ENCODE peak calls at places on chromosomes 7 and 10, in six cellular contexts. U, K, N, H, P and F are unnamed samples.

GRCh38 chr7:79709574-79710409 is 256.3 kb upstream of the MAGI2 start:
- DNase-seq in P (peak), K (no peak), H (peak), N (no peak), U (no peak), F (peak)

GRCh38 chr10:24894728-24895127 is 57.7 kb downstream of the PRTFDC1 start:
- DNase-seq in H (no peak), P (no peak), U (no peak), N (no peak), K (no peak), F (no peak)

GRCh38 chr7:266851-267840 is 22.8 kb upstream of the FOXL3 start:
- DNase-seq in N (no peak), H (no peak), U (no peak), K (no peak), P (peak), F (no peak)

GRCh38 chr7:93018666-93019065 is 99.1 kb downstream of the SAMD9 start:
- DNase-seq in U (no peak), N (no peak), K (no peak), P (no peak), H (no peak), F (no peak)

GRCh38 chr7:52260046-52260665 is 775.3 kb upstream of the POM121L12 start:
- DNase-seq in N (no peak), K (no peak), H (no peak), U (no peak), P (no peak), F (peak)

GRCh38 chr7:128891110-128891941 is 19.2 kb downstream of the KCP start:
- DNase-seq in U (no peak), P (no peak), N (no peak), K (no peak), H (no peak), F (no peak)

GRCh38 chr10:11110499-11110898 is 92.8 kb downstream of the CELF2 start:
- DNase-seq in K (no peak), U (no peak), H (no peak), P (no peak), N (no peak), F (peak)

GRCh38 chr7:29237483-29237882 is 42.9 kb downstream of the CHN2 start:
- DNase-seq in P (no peak), N (no peak), K (no peak), U (no peak), H (no peak), F (no peak)

GRCh38 chr7:16028103-16028502 is 341.6 kb upstream of the MEOX2 start:
- DNase-seq in P (no peak), K (no peak), N (no peak), H (peak), U (no peak), F (peak)

GRCh38 chr7:115356139-115356746 is 434.3 kb downstream of the MDFIC start:
- DNase-seq in N (peak), U (no peak), K (no peak), H (peak), P (peak), F (peak)

GRCh38 chr7:78326189-78326588 is 527.6 kb downstream of the PHTF2 start:
- DNase-seq in N (no peak), U (no peak), P (no peak), H (peak), K (no peak), F (peak)

GRCh38 chr7:129576138-129576537 is 35.4 kb upstream of the NRF1 start:
- DNase-seq in N (no peak), P (no peak), H (no peak), K (no peak), U (no peak), F (no peak)

GRCh38 chr7:117273325-117274292 is 49.2 kb downstream of the WNT2 start:
- DNase-seq in K (no peak), U (no peak), H (no peak), N (no peak), P (no peak), F (no peak)

GRCh38 chr7:106770191-106770590 is 94.9 kb upstream of the PIK3CG start:
- DNase-seq in P (no peak), N (no peak), H (peak), U (no peak), K (no peak), F (peak)

GRCh38 chr7:155939350-155939749 is 127.1 kb upstream of the SHH start:
- DNase-seq in N (no peak), K (no peak), H (no peak), P (no peak), U (no peak), F (no peak)

GRCh38 chr10:44774676-44775401 is 136.3 kb upstream of the TMEM72 start:
- DNase-seq in H (peak), U (no peak), P (no peak), K (no peak), N (no peak), F (peak)

GRCh38 chr7:137094-137861 is 55.1 kb upstream of the FAM20C start:
- DNase-seq in P (no peak), U (no peak), K (no peak), H (no peak), N (no peak), F (no peak)

GRCh38 chr7:64793106-64793755 is 997 bp upstream of the ZNF138 start:
- DNase-seq in N (no peak), H (no peak), U (no peak), P (no peak), K (no peak), F (no peak)

GRCh38 chr7:155418941-155419755 is 38.8 kb upstream of the EN2 start:
- DNase-seq in N (no peak), K (no peak), U (no peak), H (no peak), P (no peak), F (no peak)

GRCh38 chr10:110168601-110169481 is 38.6 kb upstream of the MXI1 start:
- DNase-seq in U (no peak), K (no peak), P (no peak), H (no peak), N (peak), F (no peak)

GRCh38 chr10:8520382-8520781 is 465.9 kb downstream of the GATA3 start:
- DNase-seq in P (no peak), H (no peak), N (no peak), K (no peak), U (no peak), F (no peak)

GRCh38 chr7:44292876-44293560 is 32.4 kb downstream of the CAMK2B start:
- DNase-seq in P (no peak), U (no peak), H (no peak), K (no peak), N (no peak), F (no peak)

GRCh38 chr10:123480845-123481244 is 185.3 kb upstream of the GPR26 start:
- DNase-seq in H (no peak), P (no peak), N (peak), U (no peak), K (no peak), F (no peak)

GRCh38 chr7:101239191-101239950 is 1.8 kb upstream of the CLDN15 start:
- DNase-seq in H (no peak), U (no peak), N (no peak), P (no peak), K (no peak), F (no peak)

GRCh38 chr7:151142686-151143040 is 24.8 kb downstream of the GBX1 start:
- DNase-seq in P (no peak), N (no peak), H (no peak), U (no peak), K (no peak), F (no peak)

GRCh38 chr10:127195571-127196226 is 692 bp downstream of the INSYN2A start:
- DNase-seq in U (no peak), H (peak), P (no peak), N (no peak), K (no peak), F (peak)

GRCh38 chr10:100529473-100530298 is at the start of gene NDUFB8:
- DNase-seq in P (peak), N (peak), K (peak), U (peak), H (peak), F (peak)

GRCh38 chr7:12475362-12476063 is 71.8 kb upstream of the VWDE start:
- DNase-seq in P (no peak), K (no peak), U (peak), H (peak), N (no peak), F (peak)

GRCh38 chr10:79615577-79615976 is 4.8 kb downstream of the SFTPA1 start:
- DNase-seq in U (no peak), P (no peak), K (no peak), H (no peak), N (no peak), F (no peak)

GRCh38 chr10:58755688-58756087 is 243.0 kb downstream of the BICC1 start:
- DNase-seq in K (peak), N (peak), H (peak), U (no peak), P (no peak), F (peak)

GRCh38 chr7:22667562-22668239 is 59.3 kb upstream of the IL6 start:
- DNase-seq in K (peak), H (peak), N (no peak), U (no peak), P (no peak), F (peak)

GRCh38 chr7:95917622-95918021 is 145.3 kb downstream of the DYNC1I1 start:
- DNase-seq in P (no peak), H (no peak), K (no peak), N (no peak), U (no peak), F (no peak)

GRCh38 chr10:93703066-93703465 is 674 bp upstream of the FRA10AC1 start:
- DNase-seq in P (peak), K (no peak), H (no peak), U (no peak), N (peak), F (peak)